ENCODE peak calls at places on chromosomes 2 and 18, in seven cellular contexts. One of them, this sample, is unnamed.

GRCh38 chr18:56489901-56490300 is 148.5 kb downstream of the TXNL1 start:
- DNase-seq in activated CD4-positive, CD25-positive, alpha-beta regulatory T cell: no peak
- DNase-seq in activated T-helper 1 cell treated with anti-CD3 and anti-CD28 coated beads, Interleukin-2, amount 50 U/mL, for 16 hours: no peak
- DNase-seq in MCF 10A: no peak
- DNase-seq in IMR-90: no peak
- DNase-seq in HEK293T: no peak
- DNase-seq in activated CD4-positive, alpha-beta T cell treated with anti-CD3 and anti-CD28 coated beads, Interleukin-2, amount 50 U/mL, for 4 hours: no peak
- DNase-seq in this sample: no peak

GRCh38 chr2:61109291-61109690 is 43.6 kb downstream of the SANBR start:
- DNase-seq in activated CD4-positive, CD25-positive, alpha-beta regulatory T cell: no peak
- DNase-seq in activated T-helper 1 cell treated with anti-CD3 and anti-CD28 coated beads, Interleukin-2, amount 50 U/mL, for 16 hours: no peak
- DNase-seq in MCF 10A: peak
- DNase-seq in IMR-90: no peak
- DNase-seq in HEK293T: no peak
- DNase-seq in activated CD4-positive, alpha-beta T cell treated with anti-CD3 and anti-CD28 coated beads, Interleukin-2, amount 50 U/mL, for 4 hours: no peak
- DNase-seq in this sample: no peak

GRCh38 chr2:54575379-54575888 is 119.3 kb downstream of the SPTBN1 start:
- DNase-seq in activated CD4-positive, CD25-positive, alpha-beta regulatory T cell: no peak
- DNase-seq in activated T-helper 1 cell treated with anti-CD3 and anti-CD28 coated beads, Interleukin-2, amount 50 U/mL, for 16 hours: no peak
- DNase-seq in MCF 10A: peak
- DNase-seq in IMR-90: peak
- DNase-seq in HEK293T: no peak
- DNase-seq in activated CD4-positive, alpha-beta T cell treated with anti-CD3 and anti-CD28 coated beads, Interleukin-2, amount 50 U/mL, for 4 hours: no peak
- DNase-seq in this sample: no peak

GRCh38 chr2:20654414-20654813 is 3.5 kb upstream of the HS1BP3 start:
- DNase-seq in activated CD4-positive, CD25-positive, alpha-beta regulatory T cell: no peak
- DNase-seq in activated T-helper 1 cell treated with anti-CD3 and anti-CD28 coated beads, Interleukin-2, amount 50 U/mL, for 16 hours: no peak
- DNase-seq in MCF 10A: no peak
- DNase-seq in IMR-90: no peak
- DNase-seq in HEK293T: no peak
- DNase-seq in activated CD4-positive, alpha-beta T cell treated with anti-CD3 and anti-CD28 coated beads, Interleukin-2, amount 50 U/mL, for 4 hours: no peak
- DNase-seq in this sample: no peak

GRCh38 chr18:43936176-43936575 is 658.9 kb upstream of the SYT4 start:
- DNase-seq in activated CD4-positive, CD25-positive, alpha-beta regulatory T cell: no peak
- DNase-seq in activated T-helper 1 cell treated with anti-CD3 and anti-CD28 coated beads, Interleukin-2, amount 50 U/mL, for 16 hours: no peak
- DNase-seq in MCF 10A: no peak
- DNase-seq in IMR-90: no peak
- DNase-seq in HEK293T: no peak
- DNase-seq in activated CD4-positive, alpha-beta T cell treated with anti-CD3 and anti-CD28 coated beads, Interleukin-2, amount 50 U/mL, for 4 hours: no peak
- DNase-seq in this sample: no peak

GRCh38 chr2:222950886-222951285 is 90.0 kb downstream of the ACSL3 start:
- DNase-seq in activated CD4-positive, CD25-positive, alpha-beta regulatory T cell: no peak
- DNase-seq in activated T-helper 1 cell treated with anti-CD3 and anti-CD28 coated beads, Interleukin-2, amount 50 U/mL, for 16 hours: no peak
- DNase-seq in MCF 10A: peak
- DNase-seq in IMR-90: peak
- DNase-seq in HEK293T: no peak
- DNase-seq in activated CD4-positive, alpha-beta T cell treated with anti-CD3 and anti-CD28 coated beads, Interleukin-2, amount 50 U/mL, for 4 hours: no peak
- DNase-seq in this sample: no peak

GRCh38 chr2:66960161-66960560 is 437.0 kb upstream of the ETAA1 start:
- DNase-seq in activated CD4-positive, CD25-positive, alpha-beta regulatory T cell: no peak
- DNase-seq in activated T-helper 1 cell treated with anti-CD3 and anti-CD28 coated beads, Interleukin-2, amount 50 U/mL, for 16 hours: no peak
- DNase-seq in MCF 10A: no peak
- DNase-seq in IMR-90: no peak
- DNase-seq in HEK293T: no peak
- DNase-seq in activated CD4-positive, alpha-beta T cell treated with anti-CD3 and anti-CD28 coated beads, Interleukin-2, amount 50 U/mL, for 4 hours: no peak
- DNase-seq in this sample: no peak

GRCh38 chr18:57054891-57055290 is 92.0 kb upstream of the BOD1L2 start:
- DNase-seq in activated CD4-positive, CD25-positive, alpha-beta regulatory T cell: no peak
- DNase-seq in activated T-helper 1 cell treated with anti-CD3 and anti-CD28 coated beads, Interleukin-2, amount 50 U/mL, for 16 hours: no peak
- DNase-seq in MCF 10A: no peak
- DNase-seq in IMR-90: no peak
- DNase-seq in HEK293T: no peak
- DNase-seq in activated CD4-positive, alpha-beta T cell treated with anti-CD3 and anti-CD28 coated beads, Interleukin-2, amount 50 U/mL, for 4 hours: no peak
- DNase-seq in this sample: no peak

GRCh38 chr2:70516596-70516995 is 37.0 kb downstream of the TGFA start:
- DNase-seq in activated CD4-positive, CD25-positive, alpha-beta regulatory T cell: no peak
- DNase-seq in activated T-helper 1 cell treated with anti-CD3 and anti-CD28 coated beads, Interleukin-2, amount 50 U/mL, for 16 hours: no peak
- DNase-seq in MCF 10A: peak
- DNase-seq in IMR-90: no peak
- DNase-seq in HEK293T: no peak
- DNase-seq in activated CD4-positive, alpha-beta T cell treated with anti-CD3 and anti-CD28 coated beads, Interleukin-2, amount 50 U/mL, for 4 hours: no peak
- DNase-seq in this sample: no peak

GRCh38 chr2:28394331-28394877 is 1.7 kb downstream of the FOSL2 start:
- DNase-seq in activated CD4-positive, CD25-positive, alpha-beta regulatory T cell: no peak
- DNase-seq in activated T-helper 1 cell treated with anti-CD3 and anti-CD28 coated beads, Interleukin-2, amount 50 U/mL, for 16 hours: no peak
- DNase-seq in MCF 10A: no peak
- DNase-seq in IMR-90: peak
- DNase-seq in HEK293T: no peak
- DNase-seq in activated CD4-positive, alpha-beta T cell treated with anti-CD3 and anti-CD28 coated beads, Interleukin-2, amount 50 U/mL, for 4 hours: no peak
- DNase-seq in this sample: no peak

GRCh38 chr2:43312751-43313641 is 86.6 kb upstream of the ZFP36L2 start:
- DNase-seq in activated CD4-positive, CD25-positive, alpha-beta regulatory T cell: no peak
- DNase-seq in activated T-helper 1 cell treated with anti-CD3 and anti-CD28 coated beads, Interleukin-2, amount 50 U/mL, for 16 hours: no peak
- DNase-seq in MCF 10A: peak
- DNase-seq in IMR-90: peak
- DNase-seq in HEK293T: no peak
- DNase-seq in activated CD4-positive, alpha-beta T cell treated with anti-CD3 and anti-CD28 coated beads, Interleukin-2, amount 50 U/mL, for 4 hours: no peak
- DNase-seq in this sample: no peak

GRCh38 chr2:177724398-177725287 is 332.1 kb downstream of the AGPS start:
- DNase-seq in activated CD4-positive, CD25-positive, alpha-beta regulatory T cell: no peak
- DNase-seq in activated T-helper 1 cell treated with anti-CD3 and anti-CD28 coated beads, Interleukin-2, amount 50 U/mL, for 16 hours: no peak
- DNase-seq in MCF 10A: peak
- DNase-seq in IMR-90: peak
- DNase-seq in HEK293T: peak
- DNase-seq in activated CD4-positive, alpha-beta T cell treated with anti-CD3 and anti-CD28 coated beads, Interleukin-2, amount 50 U/mL, for 4 hours: peak
- DNase-seq in this sample: peak

GRCh38 chr2:173030541-173031485 is 44.8 kb upstream of the MAP3K20 start:
- DNase-seq in activated CD4-positive, CD25-positive, alpha-beta regulatory T cell: no peak
- DNase-seq in activated T-helper 1 cell treated with anti-CD3 and anti-CD28 coated beads, Interleukin-2, amount 50 U/mL, for 16 hours: no peak
- DNase-seq in MCF 10A: no peak
- DNase-seq in IMR-90: no peak
- DNase-seq in HEK293T: no peak
- DNase-seq in activated CD4-positive, alpha-beta T cell treated with anti-CD3 and anti-CD28 coated beads, Interleukin-2, amount 50 U/mL, for 4 hours: no peak
- DNase-seq in this sample: no peak

GRCh38 chr18:77316641-77317040 is 67.0 kb downstream of the GALR1 start:
- DNase-seq in activated CD4-positive, CD25-positive, alpha-beta regulatory T cell: no peak
- DNase-seq in activated T-helper 1 cell treated with anti-CD3 and anti-CD28 coated beads, Interleukin-2, amount 50 U/mL, for 16 hours: no peak
- DNase-seq in MCF 10A: no peak
- DNase-seq in IMR-90: no peak
- DNase-seq in HEK293T: no peak
- DNase-seq in activated CD4-positive, alpha-beta T cell treated with anti-CD3 and anti-CD28 coated beads, Interleukin-2, amount 50 U/mL, for 4 hours: no peak
- DNase-seq in this sample: no peak

GRCh38 chr2:65277791-65278449 is 50.3 kb downstream of the ACTR2 start:
- DNase-seq in activated CD4-positive, CD25-positive, alpha-beta regulatory T cell: no peak
- DNase-seq in activated T-helper 1 cell treated with anti-CD3 and anti-CD28 coated beads, Interleukin-2, amount 50 U/mL, for 16 hours: no peak
- DNase-seq in MCF 10A: no peak
- DNase-seq in IMR-90: peak
- DNase-seq in HEK293T: no peak
- DNase-seq in activated CD4-positive, alpha-beta T cell treated with anti-CD3 and anti-CD28 coated beads, Interleukin-2, amount 50 U/mL, for 4 hours: no peak
- DNase-seq in this sample: no peak

GRCh38 chr2:13230221-13230620 is 513.5 kb downstream of the TRIB2 start:
- DNase-seq in activated CD4-positive, CD25-positive, alpha-beta regulatory T cell: no peak
- DNase-seq in activated T-helper 1 cell treated with anti-CD3 and anti-CD28 coated beads, Interleukin-2, amount 50 U/mL, for 16 hours: no peak
- DNase-seq in MCF 10A: peak
- DNase-seq in IMR-90: no peak
- DNase-seq in HEK293T: no peak
- DNase-seq in activated CD4-positive, alpha-beta T cell treated with anti-CD3 and anti-CD28 coated beads, Interleukin-2, amount 50 U/mL, for 4 hours: no peak
- DNase-seq in this sample: no peak

GRCh38 chr2:189954989-189955388 is 107.5 kb downstream of the MSTN start:
- DNase-seq in activated CD4-positive, CD25-positive, alpha-beta regulatory T cell: no peak
- DNase-seq in activated T-helper 1 cell treated with anti-CD3 and anti-CD28 coated beads, Interleukin-2, amount 50 U/mL, for 16 hours: no peak
- DNase-seq in MCF 10A: no peak
- DNase-seq in IMR-90: no peak
- DNase-seq in HEK293T: no peak
- DNase-seq in activated CD4-positive, alpha-beta T cell treated with anti-CD3 and anti-CD28 coated beads, Interleukin-2, amount 50 U/mL, for 4 hours: no peak
- DNase-seq in this sample: no peak

GRCh38 chr18:76580288-76580962 is 85.4 kb upstream of the ZNF516 start:
- DNase-seq in activated CD4-positive, CD25-positive, alpha-beta regulatory T cell: no peak
- DNase-seq in activated T-helper 1 cell treated with anti-CD3 and anti-CD28 coated beads, Interleukin-2, amount 50 U/mL, for 16 hours: no peak
- DNase-seq in MCF 10A: no peak
- DNase-seq in IMR-90: no peak
- DNase-seq in HEK293T: no peak
- DNase-seq in activated CD4-positive, alpha-beta T cell treated with anti-CD3 and anti-CD28 coated beads, Interleukin-2, amount 50 U/mL, for 4 hours: no peak
- DNase-seq in this sample: no peak

This sample was measured in stimulated activated CD8-positive, alpha-beta memory T cell treated with anti-CD3 and anti-CD28 coated beads, Interleukin-2, amount 100 ng/mL, for 1 hour.